ENCODE peak calls at places on chromosomes 4 and X, in seven cellular contexts. M, H, X, J, P, A and N are unnamed samples.

GRCh38 chr4:71383984-71384383 is 45.2 kb downstream of the SLC4A4 start:
- DNase-seq in M (no peak), H (no peak), X (no peak), J (no peak), P (no peak), A (no peak), N (no peak)

GRCh38 chr4:6362243-6362885 is 92.7 kb downstream of the WFS1 start:
- DNase-seq in M (no peak), H (no peak), X (no peak), J (no peak), P (no peak), A (no peak), N (no peak)

GRCh38 chr4:61511716-61512488 is 311.8 kb downstream of the ADGRL3 start:
- DNase-seq in M (no peak), H (no peak), X (no peak), J (no peak), P (no peak), A (no peak), N (no peak)

GRCh38 chr4:55121246-55121645 is 4.1 kb downstream of the KDR start:
- DNase-seq in M (no peak), H (no peak), X (no peak), J (no peak), P (no peak), A (no peak), N (no peak)

GRCh38 chrX:23292979-23293651 is 41.5 kb upstream of the PTCHD1 start:
- DNase-seq in M (no peak), H (no peak), X (no peak), J (no peak), P (no peak), A (no peak), N (no peak)

GRCh38 chr4:155999743-156000142 is 46.1 kb upstream of the CTSO start:
- DNase-seq in M (no peak), H (no peak), X (no peak), J (no peak), P (peak), A (no peak), N (no peak)

GRCh38 chrX:72381439-72382198 is 75.9 kb upstream of the CITED1 start:
- DNase-seq in M (no peak), H (no peak), X (no peak), J (peak), P (no peak), A (no peak), N (no peak)

GRCh38 chr4:170391066-170391754 is 301.5 kb upstream of the AADAT start:
- DNase-seq in M (no peak), H (no peak), X (no peak), J (no peak), P (no peak), A (no peak), N (no peak)

GRCh38 chr4:159606835-159607234 is 504.0 kb downstream of the RAPGEF2 start:
- DNase-seq in M (no peak), H (no peak), X (no peak), J (no peak), P (no peak), A (no peak), N (no peak)

GRCh38 chr4:136484996-136485395 is 1047.3 kb downstream of the PCDH18 start:
- DNase-seq in M (no peak), H (no peak), X (no peak), J (no peak), P (no peak), A (no peak), N (no peak)

GRCh38 chrX:134803551-134804183 is 145.4 kb upstream of the PLAC1 start:
- DNase-seq in M (no peak), H (no peak), X (no peak), J (no peak), P (no peak), A (no peak), N (peak)

GRCh38 chr4:89279385-89279784 is 28.2 kb downstream of the GPRIN3 start:
- DNase-seq in M (no peak), H (no peak), X (no peak), J (no peak), P (no peak), A (no peak), N (no peak)

GRCh38 chr4:105520819-105521790 is 31.3 kb upstream of the ARHGEF38 start:
- DNase-seq in M (no peak), H (no peak), X (no peak), J (peak), P (no peak), A (no peak), N (peak)

GRCh38 chr4:77797239-77797638 is 21.9 kb downstream of the CNOT6L start:
- DNase-seq in M (no peak), H (no peak), X (no peak), J (no peak), P (no peak), A (no peak), N (no peak)

GRCh38 chrX:148146121-148146520 is 165.0 kb downstream of the FMR1NB start:
- DNase-seq in M (no peak), H (no peak), X (no peak), J (no peak), P (no peak), A (no peak), N (peak)

GRCh38 chrX:65582450-65583082 is 48.0 kb upstream of the LAS1L start:
- DNase-seq in M (no peak), H (no peak), X (no peak), J (no peak), P (no peak), A (no peak), N (no peak)

GRCh38 chr4:145937021-145937861 is 1.4 kb downstream of the ZNF827 start:
- DNase-seq in M (peak), H (peak), X (peak), J (peak), P (peak), A (peak), N (peak)

GRCh38 chrX:94758130-94758529 is 1084.1 kb downstream of the FAM133A start:
- DNase-seq in M (no peak), H (no peak), X (no peak), J (no peak), P (no peak), A (no peak), N (no peak)

GRCh38 chr4:89897867-89898266 is 3.2 kb downstream of the MMRN1 start:
- DNase-seq in M (no peak), H (no peak), X (no peak), J (no peak), P (no peak), A (no peak), N (no peak)

GRCh38 chr4:83197555-83198235 is 83.2 kb upstream of the PLAC8 start:
- DNase-seq in M (no peak), H (no peak), X (no peak), J (peak), P (peak), A (no peak), N (no peak)

GRCh38 chr4:183256756-183257385 is 63.2 kb downstream of the CLDN22 start:
- DNase-seq in M (no peak), H (no peak), X (peak), J (peak), P (peak), A (peak), N (peak)

GRCh38 chrX:39946822-39947221 is 150.9 kb downstream of the BCOR start:
- DNase-seq in M (no peak), H (no peak), X (no peak), J (no peak), P (no peak), A (no peak), N (no peak)

GRCh38 chrX:150774798-150775568 is 81.8 kb downstream of the MTMR1 start:
- DNase-seq in M (no peak), H (no peak), X (no peak), J (no peak), P (no peak), A (no peak), N (no peak)

GRCh38 chrX:70755850-70756249 is 152.7 kb downstream of the TEX11 start:
- DNase-seq in M (no peak), H (no peak), X (no peak), J (no peak), P (no peak), A (no peak), N (no peak)

GRCh38 chrX:42237956-42238355 is 314.6 kb upstream of the CASK start:
- DNase-seq in M (no peak), H (no peak), X (no peak), J (no peak), P (no peak), A (no peak), N (no peak)

GRCh38 chr4:41339812-41340809 is 83.4 kb downstream of the UCHL1 start:
- DNase-seq in M (no peak), H (no peak), X (no peak), J (peak), P (no peak), A (no peak), N (no peak)

GRCh38 chr4:146916479-146917076 is 29.1 kb downstream of the TTC29 start:
- DNase-seq in M (no peak), H (no peak), X (no peak), J (no peak), P (no peak), A (no peak), N (peak)

GRCh38 chrX:116232833-116233232 is 62.3 kb downstream of the AGTR2 start:
- DNase-seq in M (no peak), H (no peak), X (no peak), J (no peak), P (no peak), A (no peak), N (no peak)

GRCh38 chr4:13888112-13888511 is 260.6 kb upstream of the BOD1L1 start:
- DNase-seq in M (no peak), H (no peak), X (no peak), J (no peak), P (no peak), A (no peak), N (no peak)

GRCh38 chr4:16225139-16225538 is 1.1 kb downstream of the TAPT1 start:
- DNase-seq in M (no peak), H (no peak), X (no peak), J (no peak), P (no peak), A (no peak), N (peak)

GRCh38 chrX:15674514-15674898 is 9.9 kb upstream of the CLTRN start:
- DNase-seq in M (peak), H (peak), X (peak), J (peak), P (peak), A (peak), N (no peak)

GRCh38 chrX:15465347-15465746 is 27.8 kb downstream of the PIR start:
- DNase-seq in M (no peak), H (no peak), X (peak), J (no peak), P (no peak), A (no peak), N (no peak)

GRCh38 chr4:105495667-105496066 is 21.8 kb upstream of the PPA2 start:
- DNase-seq in M (no peak), H (no peak), X (no peak), J (no peak), P (no peak), A (no peak), N (no peak)

GRCh38 chr4:2408401-2408958 is 10.0 kb downstream of the ZFYVE28 start:
- DNase-seq in M (no peak), H (no peak), X (no peak), J (no peak), P (no peak), A (no peak), N (peak)

GRCh38 chr4:128570380-128570779 is 239.1 kb upstream of the JADE1 start:
- DNase-seq in M (peak), H (no peak), X (peak), J (peak), P (peak), A (peak), N (no peak)

DNA sequence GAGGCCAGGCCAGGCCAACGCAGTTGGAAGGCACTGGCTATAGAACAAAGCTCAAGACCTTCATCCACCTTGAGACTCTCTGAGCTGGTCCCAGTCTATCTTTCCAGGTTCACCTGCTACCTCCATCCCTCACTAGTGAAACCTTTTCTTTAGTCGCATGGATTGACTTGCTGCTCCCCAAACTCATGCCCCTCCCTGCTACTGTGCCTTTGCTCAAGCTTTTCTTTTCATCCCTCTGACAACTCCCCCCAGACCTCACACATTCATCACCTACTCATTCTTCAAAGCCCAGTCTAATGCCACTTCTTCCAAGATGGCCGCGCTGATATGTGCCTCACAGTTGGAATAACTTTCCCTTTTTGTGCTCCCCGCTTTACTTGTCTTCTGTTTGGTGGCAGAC is 58.0 kb downstream of the CNGA2 start:
- DNase-seq in M (no peak), H (no peak), X (no peak), J (no peak), P (no peak), A (no peak), N (no peak)
- TF ChIP-seq POLR2A in M (no peak), H (no peak), X (no peak), J (no peak), P (no peak), A (no peak), N (no peak)

GRCh38 chr4:112717856-112718255 is 80.9 kb downstream of the LARP7 start:
- DNase-seq in M (no peak), H (no peak), X (no peak), J (no peak), P (no peak), A (no peak), N (no peak)
- TF ChIP-seq POLR2A in M (no peak), H (no peak), X (no peak), J (no peak), P (no peak), A (no peak), N (no peak)

GRCh38 chr4:184475096-184475461 is 729 bp upstream of the IRF2 start:
- DNase-seq in M (peak), H (peak), X (peak), J (peak), P (peak), A (peak), N (peak)

GRCh38 chr4:184477201-184477999 is 3.0 kb upstream of the IRF2 start:
- DNase-seq in M (no peak), H (no peak), X (no peak), J (peak), P (no peak), A (no peak), N (peak)

GRCh38 chr4:184479516-184479950 is 5.2 kb upstream of the IRF2 start:
- DNase-seq in M (no peak), H (no peak), X (no peak), J (no peak), P (no peak), A (no peak), N (no peak)

GRCh38 chr4:184474261-184475095 is at the start of gene IRF2:
- DNase-seq in M (peak), H (peak), X (peak), J (peak), P (peak), A (peak), N (peak)

GRCh38 chr4:184476660-184477059 is 2.3 kb upstream of the IRF2 start:
- DNase-seq in M (no peak), H (no peak), X (no peak), J (no peak), P (no peak), A (no peak), N (no peak)
- TF ChIP-seq POLR2A in M (no peak), H (no peak), X (no peak), J (no peak), P (no peak), A (no peak), N (no peak)

GRCh38 chr4:173529505-173530325 is at the start of gene HAND2:
- DNase-seq in M (peak), H (peak), X (peak), J (peak), P (peak), A (no peak), N (no peak)
- TF ChIP-seq POLR2A in M (no peak), H (no peak), X (peak), J (no peak), P (peak), A (peak), N (no peak)

GRCh38 chrX:19344661-19345060 is 934 bp downstream of the PDHA1 start:
- DNase-seq in M (no peak), H (no peak), X (no peak), J (peak), P (no peak), A (no peak), N (peak)

GRCh38 chrX:19342331-19342906 is 1.3 kb upstream of the PDHA1 start:
- DNase-seq in M (no peak), H (no peak), X (no peak), J (peak), P (no peak), A (no peak), N (peak)

GRCh38 chrX:19343085-19343461 is 654 bp upstream of the PDHA1 start:
- DNase-seq in M (no peak), H (no peak), X (no peak), J (no peak), P (no peak), A (no peak), N (no peak)

GRCh38 chrX:19344207-19344534 is 444 bp downstream of the PDHA1 start:
- DNase-seq in M (no peak), H (no peak), X (no peak), J (peak), P (no peak), A (no peak), N (no peak)

DNA sequence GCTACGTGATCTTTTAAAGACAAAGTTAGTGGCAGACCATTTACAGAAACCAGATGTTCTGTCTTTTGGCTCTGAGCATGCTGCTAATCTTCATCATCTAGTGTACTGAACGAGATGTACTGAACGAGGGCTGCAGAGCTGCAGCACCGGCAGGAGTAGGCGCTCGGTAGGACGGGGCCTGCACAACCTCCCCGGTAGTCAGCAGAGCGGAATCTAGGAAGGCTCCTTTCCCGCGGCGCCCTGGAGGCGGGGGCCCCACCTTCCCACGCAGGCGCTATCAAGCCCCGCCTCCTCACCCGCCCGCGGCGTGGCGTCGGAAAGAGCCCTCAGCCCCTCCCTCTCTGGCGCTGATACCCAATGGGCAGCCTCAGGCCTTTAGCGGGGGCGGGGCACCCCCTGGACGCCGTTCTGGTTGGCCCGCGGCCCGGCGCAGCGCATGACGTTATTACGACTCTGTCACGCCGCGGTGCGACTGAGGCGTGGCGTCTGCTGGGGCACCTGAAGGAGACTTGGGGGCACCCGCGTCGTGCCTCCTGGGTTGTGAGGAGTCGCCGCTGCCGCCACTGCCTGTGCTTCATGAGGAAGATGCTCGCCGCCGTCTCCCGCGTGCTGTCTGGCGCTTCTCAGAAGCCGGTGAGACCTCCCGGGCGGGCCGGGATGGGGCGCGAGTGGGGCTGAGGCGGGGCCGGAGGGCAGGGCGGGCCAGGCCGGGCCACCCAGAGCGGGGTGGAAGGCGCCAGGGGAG is at the start of gene PDHA1:
- DNase-seq in M (peak), H (peak), X (peak), J (peak), P (peak), A (peak), N (peak)
- TF ChIP-seq POLR2A in M (no peak), H (no peak), X (peak), J (peak), P (peak), A (peak), N (peak)

DNA sequence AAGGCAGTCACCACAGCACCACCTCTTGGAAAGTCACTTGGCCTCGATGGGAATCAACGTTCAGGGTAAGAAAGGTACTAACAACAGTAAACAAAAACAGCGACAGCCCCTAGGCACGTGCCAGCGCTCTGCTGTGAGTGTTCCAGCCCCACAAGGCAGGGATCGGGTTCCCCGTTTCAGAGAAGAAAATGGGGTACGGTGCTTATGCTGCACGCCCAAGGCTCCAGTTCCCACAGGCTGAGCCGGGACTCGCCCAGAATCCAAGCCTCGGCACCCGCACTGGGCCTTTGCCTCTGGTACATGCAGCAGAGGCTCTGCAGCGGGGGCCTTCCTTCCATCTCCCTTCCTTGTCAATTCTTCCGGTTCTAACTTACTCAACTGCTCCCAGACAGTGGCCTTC is 37.3 kb downstream of the WDR1 start:
- DNase-seq in M (no peak), H (no peak), X (no peak), J (no peak), P (no peak), A (no peak), N (no peak)
- TF ChIP-seq POLR2A in M (no peak), H (no peak), X (no peak), J (no peak), P (no peak), A (no peak), N (no peak)

DNA sequence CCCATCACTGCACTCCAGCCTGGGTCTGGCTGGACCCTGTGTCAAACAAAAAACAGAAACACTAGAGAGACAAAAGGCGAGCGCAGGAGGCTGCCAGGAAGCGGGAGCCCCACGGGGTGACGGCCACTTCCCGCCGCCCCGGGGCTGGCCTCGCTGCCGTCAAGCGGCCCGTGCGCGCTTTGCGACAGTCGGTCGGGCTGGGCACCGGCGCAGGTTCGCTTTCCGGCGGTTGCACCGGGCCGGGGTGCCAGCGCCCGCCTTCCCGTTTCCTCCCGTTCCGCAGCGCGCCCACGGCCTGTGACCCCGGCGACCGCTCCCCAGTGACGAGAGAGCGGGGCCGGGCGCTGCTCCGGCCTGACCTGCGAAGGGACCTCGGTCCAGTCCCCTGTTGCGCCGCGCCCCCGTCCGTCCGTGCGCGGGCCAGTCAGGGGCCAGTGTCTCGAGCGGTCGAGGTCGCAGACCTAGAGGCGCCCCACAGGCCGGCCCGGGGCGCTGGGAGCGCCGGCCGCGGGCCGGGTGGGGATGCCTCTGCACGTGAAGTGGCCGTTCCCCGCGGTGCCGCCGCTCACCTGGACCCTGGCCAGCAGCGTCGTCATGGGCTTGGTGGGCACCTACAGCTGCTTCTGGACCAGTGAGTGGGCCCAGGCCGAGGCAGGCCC is at the start of gene TAFAZZIN:
- DNase-seq in M (peak), H (peak), X (peak), J (peak), P (peak), A (peak), N (peak)
- TF ChIP-seq POLR2A in M (no peak), H (no peak), X (peak), J (peak), P (no peak), A (peak), N (peak)

GRCh38 chr4:78938868-78939666 is at the start of gene PAQR3:
- DNase-seq in M (peak), H (peak), X (peak), J (peak), P (peak), A (peak), N (peak)
- TF ChIP-seq POLR2A in M (no peak), H (no peak), X (peak), J (peak), P (peak), A (peak), N (peak)

GRCh38 chrX:12975999-12976558 is 1.2 kb downstream of the TMSB4X start:
- DNase-seq in M (no peak), H (peak), X (peak), J (no peak), P (peak), A (peak), N (peak)
- TF ChIP-seq POLR2A in M (no peak), H (no peak), X (no peak), J (no peak), P (no peak), A (no peak), N (no peak)